ENCODE peak calls at places on chromosomes 16 and 17, in six cellular contexts. H, E, J, A, B and N are unnamed samples.

GRCh38 chr17:80122926-80123505 is 21.6 kb downstream of the GAA start:
- DNase-seq in H (no peak), J (no peak), E (no peak), A (no peak), B (no peak), N (no peak)

GRCh38 chr16:84367297-84367680 is 1.0 kb upstream of the ATP2C2 start:
- DNase-seq in J (no peak), H (no peak), B (no peak), E (no peak), A (no peak), N (no peak)

GRCh38 chr16:23434380-23434779 is 18.6 kb downstream of the COG7 start:
- DNase-seq in H (peak), E (peak), B (peak), A (no peak), J (peak), N (peak)

GRCh38 chr17:56908061-56908542 is 5.7 kb downstream of the TRIM25 start:
- DNase-seq in E (no peak), A (peak), H (peak), B (no peak), J (no peak), N (peak)

GRCh38 chr16:31177136-31177535 is 2.8 kb upstream of the FUS start:
- DNase-seq in J (peak), H (peak), B (no peak), A (peak), E (no peak), N (peak)

GRCh38 chr16:6643083-6643686 is 689.5 kb upstream of the RBFOX1 start:
- DNase-seq in A (peak), B (peak), J (peak), E (no peak), H (peak), N (peak)

GRCh38 chr16:80591071-80591935 is 50.5 kb downstream of the DYNLRB2 start:
- DNase-seq in H (peak), J (no peak), A (peak), E (no peak), B (no peak), N (peak)

GRCh38 chr17:18962494-18962815 is 10.5 kb downstream of the SLC5A10 start:
- DNase-seq in J (no peak), B (no peak), E (no peak), H (no peak), A (no peak), N (no peak)

GRCh38 chr17:75845933-75846700 is 1.9 kb upstream of the UNC13D start:
- DNase-seq in B (no peak), J (no peak), E (peak), H (no peak), A (no peak), N (no peak)

GRCh38 chr17:39196820-39197331 is 593 bp downstream of the CACNB1 start:
- DNase-seq in E (no peak), H (no peak), J (peak), A (no peak), B (no peak), N (no peak)

GRCh38 chr16:78368121-78369102 is 269.0 kb downstream of the WWOX start:
- DNase-seq in E (no peak), B (no peak), H (no peak), J (no peak), A (no peak), N (no peak)

GRCh38 chr16:53048139-53048915 is 4.4 kb downstream of the CHD9NB start:
- DNase-seq in B (no peak), E (no peak), J (no peak), H (no peak), A (no peak), N (no peak)

GRCh38 chr16:19980866-19981265 is 92.8 kb downstream of the GPR139 start:
- DNase-seq in J (no peak), H (no peak), A (no peak), E (no peak), B (no peak), N (no peak)

GRCh38 chr17:4487820-4488716 is 10.6 kb upstream of the SPNS2 start:
- DNase-seq in H (no peak), J (no peak), B (no peak), E (no peak), A (no peak), N (no peak)

GRCh38 chr17:15909481-15909991 is 35.4 kb upstream of the ADORA2B start:
- DNase-seq in E (no peak), B (no peak), J (no peak), A (no peak), H (no peak), N (no peak)

GRCh38 chr17:60926466-60927183 is 249.0 kb downstream of the BCAS3 start:
- DNase-seq in A (no peak), H (no peak), J (no peak), E (no peak), B (no peak), N (no peak)

GRCh38 chr16:69301861-69302260 is 9.3 kb upstream of the VPS4A start:
- DNase-seq in B (no peak), H (no peak), J (no peak), A (no peak), E (no peak), N (no peak)

GRCh38 chr16:56824335-56824734 is 40.7 kb upstream of the SLC12A3 start:
- DNase-seq in H (no peak), E (no peak), J (no peak), B (no peak), A (no peak), N (no peak)

GRCh38 chr16:81526935-81527334 is 82.3 kb downstream of the CMIP start:
- DNase-seq in A (no peak), B (no peak), J (no peak), H (peak), E (no peak), N (no peak)